ENCODE peak calls at places on chromosomes 7 and 10, in six cellular contexts. Q is ascending aorta, R is T-helper 2 cell, O is EH, C is T-helper 9 cell, S is neural crest cell. I is an unnamed sample.

GRCh38 chr10:78053201-78053868 is 19.7 kb downstream of the RPS24 start:
- DNase-seq in Q (no peak), R (no peak), O (peak), C (no peak), S (no peak), I (no peak)

GRCh38 chr10:26881600-26882331 is 21.0 kb upstream of the ABI1 start:
- DNase-seq in Q (no peak), R (peak), O (peak), C (no peak), S (no peak), I (no peak)

GRCh38 chr10:31157125-31157983 is 125.7 kb upstream of the ZNF438 start:
- DNase-seq in Q (peak), R (no peak), O (peak), C (no peak), S (no peak), I (no peak)

GRCh38 chr7:23298141-23298851 is 843 bp upstream of the MALSU1 start:
- DNase-seq in Q (no peak), R (no peak), O (peak), C (no peak), S (no peak), I (no peak)

GRCh38 chr7:96198047-96198636 is 123.8 kb downstream of the SLC25A13 start:
- DNase-seq in Q (no peak), R (no peak), O (no peak), C (no peak), S (no peak), I (no peak)

GRCh38 chr7:51326646-51327286 is 10.2 kb upstream of the COBL start:
- DNase-seq in Q (no peak), R (no peak), O (no peak), C (no peak), S (no peak), I (no peak)

GRCh38 chr10:67612577-67613537 is 83.1 kb downstream of the CTNNA3 start:
- DNase-seq in Q (no peak), R (peak), O (peak), C (peak), S (no peak), I (no peak)

GRCh38 chr7:64946772-64947171 is 43.7 kb downstream of the ZNF273 start:
- DNase-seq in Q (no peak), R (no peak), O (no peak), C (no peak), S (peak), I (no peak)

GRCh38 chr10:103612462-103613365 is 119.2 kb downstream of the NEURL1 start:
- DNase-seq in Q (no peak), R (no peak), O (peak), C (no peak), S (no peak), I (no peak)

GRCh38 chr10:110273474-110273873 is 31.2 kb downstream of the SMNDC1 start:
- DNase-seq in Q (peak), R (peak), O (peak), C (peak), S (no peak), I (peak)

GRCh38 chr10:61943699-61944444 is 42.4 kb downstream of the ARID5B start:
- DNase-seq in Q (no peak), R (peak), O (peak), C (no peak), S (no peak), I (no peak)

GRCh38 chr10:123009105-123009805 is 449 bp downstream of the ACADSB start:
- DNase-seq in Q (peak), R (no peak), O (peak), C (no peak), S (peak), I (no peak)

GRCh38 chr7:55818686-55819085 is 43.9 kb downstream of the SEPTIN14 start:
- DNase-seq in Q (no peak), R (no peak), O (no peak), C (no peak), S (no peak), I (no peak)

GRCh38 chr7:19747740-19748339 is 25.6 kb downstream of the TMEM196 start:
- DNase-seq in Q (no peak), R (no peak), O (peak), C (no peak), S (no peak), I (no peak)

GRCh38 chr7:150979706-150980390 is 1.7 kb upstream of the KCNH2 start:
- DNase-seq in Q (no peak), R (no peak), O (no peak), C (no peak), S (no peak), I (no peak)

GRCh38 chr7:45178241-45179225 is 20.9 kb downstream of the RAMP3 start:
- DNase-seq in Q (peak), R (no peak), O (no peak), C (no peak), S (no peak), I (no peak)

GRCh38 chr7:30755384-30756154 is 3.6 kb downstream of the INMT start:
- DNase-seq in Q (peak), R (no peak), O (peak), C (no peak), S (no peak), I (no peak)

GRCh38 chr7:18320422-18320821 is 175.1 kb upstream of the HDAC9 start:
- DNase-seq in Q (no peak), R (no peak), O (no peak), C (no peak), S (no peak), I (no peak)

GRCh38 chr10:97312897-97313296 is 6.2 kb upstream of the FRAT1 start:
- DNase-seq in Q (no peak), R (no peak), O (no peak), C (no peak), S (no peak), I (no peak)

GRCh38 chr10:102675887-102676616 is 31.8 kb downstream of the TRIM8 start:
- DNase-seq in Q (no peak), R (no peak), O (peak), C (no peak), S (no peak), I (no peak)

GRCh38 chr10:131653550-131654470 is 247.0 kb upstream of the PPP2R2D start:
- DNase-seq in Q (no peak), R (no peak), O (no peak), C (no peak), S (no peak), I (no peak)

GRCh38 chr7:35424869-35425495 is 171.1 kb upstream of the TBX20 start:
- DNase-seq in Q (no peak), R (peak), O (peak), C (peak), S (peak), I (no peak)

GRCh38 chr7:130758429-130759056 is 24.5 kb upstream of the KLF14 start:
- DNase-seq in Q (no peak), R (no peak), O (peak), C (no peak), S (no peak), I (no peak)

GRCh38 chr7:69199048-69199447 is 399.2 kb upstream of the AUTS2 start:
- DNase-seq in Q (no peak), R (no peak), O (no peak), C (no peak), S (no peak), I (no peak)